ENCODE peak calls at places on chromosomes 13 and 19, in four cellular contexts. B, J, O and X are unnamed samples.

GRCh38 chr19:459724-460511 is 915 bp downstream of the SHC2 start:
- DNase-seq in B (peak), J (no peak), O (peak), X (peak)

GRCh38 chr19:35641515-35642151 is at the start of gene ETV2:
- DNase-seq in B (peak), J (no peak), O (peak), X (no peak)

GRCh38 chr19:33910922-33911321 is 114.3 kb downstream of the KCTD15 start:
- DNase-seq in B (no peak), J (no peak), O (no peak), X (no peak)

GRCh38 chr19:39993605-39994004 is 3.3 kb upstream of the ZNF546 start:
- DNase-seq in B (no peak), J (no peak), O (no peak), X (no peak)

GRCh38 chr13:72180253-72180952 is 313.4 kb upstream of the DACH1 start:
- DNase-seq in B (no peak), J (no peak), O (peak), X (no peak)

GRCh38 chr13:111409413-111409812 is 89.0 kb downstream of the TEX29 start:
- DNase-seq in B (no peak), J (no peak), O (no peak), X (no peak)

GRCh38 chr19:3068071-3068470 is 5.8 kb upstream of the TLE5 start:
- DNase-seq in B (no peak), J (no peak), O (no peak), X (no peak)

GRCh38 chr19:23542562-23542961 is 144.4 kb downstream of the ZNF675 start:
- DNase-seq in B (no peak), J (no peak), O (no peak), X (no peak)

GRCh38 chr19:45424191-45425058 is 708 bp upstream of the ERCC1 start:
- DNase-seq in B (no peak), J (no peak), O (peak), X (no peak)